ENCODE peak calls at places on chromosome 17, in four cellular contexts. C is T-cell, X is GF-D8, Y is kidney glomerular epithelial cell. P is an unnamed sample.
A peak's percentile ranks its signal among the peaks of the same experiment; 100 is the strongest.

GRCh38 chr17:73754886-73755285 is 110.6 kb upstream of the SDK2 start:
- DNase-seq in C (no peak), X (no peak), Y (no peak), P (no peak)

GRCh38 chr17:9636501-9636900 is 8.8 kb upstream of the USP43 start:
- DNase-seq in C (no peak), X (no peak), Y (no peak), P (no peak)

GRCh38 chr17:19384723-19385391 is 2.1 kb downstream of the MFAP4 start:
- DNase-seq in C (no peak), X (peak; percentile 29), Y (no peak), P (no peak)

GRCh38 chr17:76678330-76678729 is 32.4 kb downstream of the MXRA7 start:
- DNase-seq in C (peak; percentile 33), X (no peak), Y (no peak), P (no peak)

GRCh38 chr17:77571141-77571540 is 387.4 kb upstream of the TNRC6C start:
- DNase-seq in C (no peak), X (no peak), Y (no peak), P (no peak)

GRCh38 chr17:81052199-81052997 is 17.4 kb downstream of the BAIAP2 start:
- DNase-seq in C (no peak), X (no peak), Y (no peak), P (no peak)

GRCh38 chr17:39057807-39058206 is 90.6 kb upstream of the FBXO47 start:
- DNase-seq in C (no peak), X (no peak), Y (no peak), P (no peak)

GRCh38 chr17:74452027-74452840 is 14.2 kb upstream of the CD300A start:
- DNase-seq in C (no peak), X (no peak), Y (no peak), P (no peak)

GRCh38 chr17:50447870-50448573 is 20.7 kb downstream of the CHAD start:
- DNase-seq in C (no peak), X (no peak), Y (no peak), P (no peak)

GRCh38 chr17:3804503-3804931 is 3.5 kb upstream of the ITGAE start:
- DNase-seq in C (no peak), X (no peak), Y (peak; percentile 98), P (no peak)

GRCh38 chr17:6494239-6494941 is 50.1 kb downstream of the PIMREG start:
- DNase-seq in C (no peak), X (no peak), Y (no peak), P (no peak)

GRCh38 chr17:41301916-41302901 is at the start of gene KRTAP29-1:
- DNase-seq in C (no peak), X (no peak), Y (no peak), P (no peak)

GRCh38 chr17:18960803-18961511 is 9.0 kb downstream of the SLC5A10 start:
- DNase-seq in C (peak; percentile 27), X (no peak), Y (peak; percentile 38), P (peak; percentile 59)

GRCh38 chr17:81583589-81584337 is 31.6 kb upstream of the FAAP100 start:
- DNase-seq in C (no peak), X (no peak), Y (no peak), P (no peak)

GRCh38 chr17:17398928-17399926 is 77.6 kb upstream of the MED9 start:
- DNase-seq in C (no peak), X (no peak), Y (no peak), P (peak; percentile 40)

GRCh38 chr17:15261063-15261817 is 3.9 kb downstream of the PMP22 start:
- DNase-seq in C (no peak), X (no peak), Y (peak; percentile 60), P (no peak)

GRCh38 chr17:31272236-31272635 is 24.8 kb downstream of the OMG start:
- DNase-seq in C (no peak), X (no peak), Y (no peak), P (no peak)

GRCh38 chr17:62802531-62803205 is 5.4 kb downstream of the MARCHF10 start:
- DNase-seq in C (no peak), X (no peak), Y (no peak), P (no peak)

GRCh38 chr17:2171725-2172446 is 117.0 kb downstream of the HIC1 start:
- DNase-seq in C (no peak), X (no peak), Y (peak; percentile 65), P (no peak)

GRCh38 chr17:63221941-63222340 is 224.2 kb downstream of the CYB561 start:
- DNase-seq in C (no peak), X (no peak), Y (no peak), P (no peak)

GRCh38 chr17:5509482-5509881 is 23.1 kb downstream of the MIS12 start:
- DNase-seq in C (no peak), X (no peak), Y (no peak), P (no peak)

GRCh38 chr17:39001703-39002637 is 34.8 kb upstream of the FBXO47 start:
- DNase-seq in C (no peak), X (no peak), Y (no peak), P (no peak)

GRCh38 chr17:4375039-4375748 is 8.7 kb upstream of the UBE2G1 start:
- DNase-seq in C (peak; percentile 4), X (no peak), Y (peak; percentile 11), P (no peak)

GRCh38 chr17:77372444-77373297 is 231.9 kb downstream of the SEC14L1 start:
- DNase-seq in C (peak; percentile 53), X (no peak), Y (peak; percentile 19), P (peak; percentile 64)

GRCh38 chr17:30554839-30555751 is 77.9 kb downstream of the GOSR1 start:
- DNase-seq in C (no peak), X (no peak), Y (no peak), P (peak; percentile 49)

GRCh38 chr17:36592316-36592710 is 634 bp downstream of the DHRS11 start:
- DNase-seq in C (no peak), X (no peak), Y (peak; percentile 62), P (no peak)

GRCh38 chr17:69501591-69502468 is 87.3 kb downstream of the MAP2K6 start:
- DNase-seq in C (no peak), X (no peak), Y (peak; percentile 45), P (no peak)

GRCh38 chr17:29177871-29178749 is 2.1 kb downstream of the MYO18A start:
- DNase-seq in C (no peak), X (no peak), Y (no peak), P (no peak)

GRCh38 chr17:30956764-30957374 is 14.0 kb upstream of the RNF135 start:
- DNase-seq in C (no peak), X (no peak), Y (no peak), P (no peak)

P was measured in GDM1.